ENCODE peak calls at places on chromosomes 2 and 18, in four cellular contexts. W, R, Z and G are unnamed samples. For H3K9me3, the result is how much of the 10 kb centered on the place peaks cover.

GRCh38 chr2:23366720-23367119 is 18.3 kb upstream of the KLHL29 start:
- DNase-seq in W (no peak), R (no peak), Z (no peak), G (no peak)

GRCh38 chr2:219020604-219021365 is 20.5 kb downstream of the CFAP65 start:
- DNase-seq in W (no peak), R (no peak), Z (peak), G (no peak)

GRCh38 chr2:30611572-30611971 is 164.5 kb downstream of the LCLAT1 start:
- DNase-seq in W (no peak), Z (no peak), R (no peak), G (no peak)

GRCh38 chr18:22691988-22692710 is 241.0 kb upstream of the RBBP8 start:
- DNase-seq in Z (no peak), W (no peak), R (no peak), G (no peak)

GRCh38 chr18:66553824-66554223 is 50.1 kb downstream of the CDH19 start:
- DNase-seq in R (no peak), W (no peak), Z (no peak), G (no peak)

GRCh38 chr2:121897335-121897970 is 142.0 kb downstream of the TSN start:
- DNase-seq in Z (no peak), W (no peak), R (no peak), G (no peak)

GRCh38 chr2:20925265-20925889 is 102.5 kb upstream of the LDAH start:
- DNase-seq in R (no peak), W (no peak), Z (no peak), G (no peak)

GRCh38 chr2:202408546-202409140 is 32.5 kb downstream of the BMPR2 start:
- DNase-seq in Z (no peak), W (no peak), R (no peak), G (no peak)

GRCh38 chr2:88545118-88545517 is 82.1 kb downstream of the EIF2AK3 start:
- DNase-seq in W (no peak), R (no peak), Z (no peak), G (no peak)

GRCh38 chr2:222052934-222053367 is 245.8 kb downstream of the PAX3 start:
- DNase-seq in Z (no peak), R (no peak), W (no peak), G (no peak)

GRCh38 chr2:180442860-180443644 is 436.0 kb upstream of the CWC22 start:
- DNase-seq in W (no peak), Z (no peak), R (no peak), G (no peak)

GRCh38 chr2:146873056-146873455 is 971.8 kb upstream of the ACVR2A start:
- DNase-seq in R (no peak), W (no peak), Z (no peak), G (no peak)

GRCh38 chr2:24245986-24246779 is 71.3 kb downstream of the FAM228A start:
- DNase-seq in Z (no peak), W (no peak), R (no peak), G (no peak)

GRCh38 chr2:46363535-46364170 is 66.4 kb downstream of the EPAS1 start:
- DNase-seq in W (no peak), Z (no peak), R (no peak), G (no peak)

GRCh38 chr18:23902396-23902795 is 112.2 kb upstream of the TTC39C start:
- DNase-seq in W (no peak), R (no peak), Z (no peak), G (no peak)

GRCh38 chr2:9110893-9111569 is 95.6 kb upstream of the ASAP2 start:
- DNase-seq in Z (no peak), W (no peak), R (no peak), G (no peak)
- TF ChIP-seq CTCF in Z (no peak), W (no peak), R (no peak), G (no peak)

GRCh38 chr2:2762898-2763287 is 431.8 kb upstream of the MYT1L start:
- DNase-seq in R (no peak), W (no peak), Z (no peak), G (no peak)
- H3K9me3 ChIP-seq in R (under half), W (under half), Z (under half), G (under half)

GRCh38 chr2:68709421-68709911 is 25.1 kb upstream of the ARHGAP25 start:
- DNase-seq in R (no peak), Z (no peak), W (no peak), G (no peak)
- TF ChIP-seq CTCF in R (peak), Z (peak), W (peak), G (peak)

GRCh38 chr2:101524811-101525430 is 50.0 kb upstream of the RFX8 start:
- DNase-seq in Z (no peak), R (no peak), W (no peak), G (no peak)
- H3K9me3 ChIP-seq in Z (under half), R (under half), W (under half), G (under half)

GRCh38 chr18:5456577-5457466 is 87.0 kb downstream of the EPB41L3 start:
- DNase-seq in Z (no peak), W (no peak), R (no peak), G (peak)
- TF ChIP-seq CTCF in Z (no peak), W (peak), R (peak), G (peak)